ENCODE peak calls at places on chromosomes 7 and 10, in four cellular contexts. O is A549, K is IMR-90, D is K562. J is an unnamed sample.

GRCh38 chr7:11988186-11988585 is 156.2 kb upstream of the THSD7A start:
- DNase-seq in O (no peak), K (no peak), D (no peak), J (no peak)

GRCh38 chr10:18008989-18009388 is 57.3 kb downstream of the SLC39A12 start:
- DNase-seq in O (no peak), K (no peak), D (no peak), J (no peak)

GRCh38 chr10:122072491-122072890 is 83.5 kb downstream of the TACC2 start:
- DNase-seq in O (no peak), K (no peak), D (no peak), J (no peak)

GRCh38 chr7:152674860-152675760 is 831 bp downstream of the XRCC2 start:
- DNase-seq in O (peak), K (peak), D (peak), J (no peak)

GRCh38 chr10:86968271-86968993 is at the start of gene ADIRF:
- DNase-seq in O (no peak), K (no peak), D (no peak), J (no peak)

GRCh38 chr10:3217853-3218252 is 45.3 kb upstream of the PITRM1 start:
- DNase-seq in O (no peak), K (no peak), D (no peak), J (no peak)

GRCh38 chr10:93790454-93790853 is 32.7 kb downstream of the LGI1 start:
- DNase-seq in O (no peak), K (no peak), D (no peak), J (no peak)

GRCh38 chr7:73446716-73447115 is 13.1 kb downstream of the FZD9 start:
- DNase-seq in O (no peak), K (no peak), D (no peak), J (no peak)

GRCh38 chr7:29556405-29557195 is 7.0 kb upstream of the PRR15 start:
- DNase-seq in O (no peak), K (no peak), D (no peak), J (no peak)
- TF ChIP-seq ELK1 in O (no peak), K (no peak), D (no peak), J (no peak)

GRCh38 chr7:51636503-51636902 is 319.9 kb upstream of the COBL start:
- DNase-seq in O (no peak), K (no peak), D (no peak), J (no peak)
- TF ChIP-seq ELK1 in O (no peak), K (no peak), D (no peak), J (no peak)

GRCh38 chr7:83837683-83838082 is 188.7 kb upstream of the SEMA3E start:
- DNase-seq in O (no peak), K (no peak), D (no peak), J (peak)

GRCh38 chr7:83842894-83843293 is 194.0 kb upstream of the SEMA3E start:
- DNase-seq in O (no peak), K (no peak), D (no peak), J (no peak)
- TF ChIP-seq ELK1 in O (no peak), K (no peak), D (no peak), J (no peak)

GRCh38 chr10:1201010-1201807 is 145.0 kb downstream of the WDR37 start:
- DNase-seq in O (no peak), K (no peak), D (no peak), J (no peak)
- TF ChIP-seq ELK1 in O (no peak), K (no peak), D (no peak), J (no peak)

DNA sequence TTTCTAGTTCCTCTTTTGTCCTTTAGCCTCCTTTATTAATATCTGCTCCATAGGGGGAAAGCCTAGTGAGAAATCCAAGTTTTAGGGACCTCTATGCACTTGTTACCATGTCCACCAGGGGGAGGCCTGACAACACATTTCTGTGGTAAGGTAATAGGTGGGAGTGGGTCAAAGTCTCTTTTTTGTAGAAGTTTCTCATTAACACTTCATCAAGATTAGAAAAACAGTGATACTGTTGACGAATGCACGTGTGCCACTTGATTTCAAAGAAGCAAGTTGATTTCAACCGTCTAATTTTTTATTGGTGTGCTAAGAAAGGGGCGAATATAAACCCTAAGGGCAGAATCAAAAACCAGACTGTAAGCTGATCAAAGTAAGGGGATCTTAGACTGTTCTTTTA is 30.6 kb downstream of the CISD1 start:
- DNase-seq in O (peak), K (peak), D (peak), J (no peak)
- TF ChIP-seq ELK1 in O (no peak), K (no peak), D (no peak), J (no peak)

J was measured in GM12878.